ENCODE peak calls at places on chromosomes 2 and 18, in ten cellular contexts. One of them, this sample, is unnamed.

GRCh38 chr2:120957905-120958304 is 222.2 kb downstream of the GLI2 start:
- DNase-seq in activated CD8-positive, alpha-beta memory T cell treated with anti-CD3 and anti-CD28 coated beads, Interleukin-2, amount 50 U/mL, for 48 hours: no peak
- DNase-seq in occipital lobe: no peak
- DNase-seq in progenitor cell of endocrine pancreas: no peak
- DNase-seq in activated gamma-delta T cell: no peak
- DNase-seq in HuH-7: no peak
- DNase-seq in AG09309: no peak
- DNase-seq in NCI-H2081: no peak
- DNase-seq in colonic mucosa: no peak
- DNase-seq in DND-41: no peak
- DNase-seq in this sample: no peak

GRCh38 chr2:161406316-161406715 is 9.8 kb upstream of the TBR1 start:
- DNase-seq in activated CD8-positive, alpha-beta memory T cell treated with anti-CD3 and anti-CD28 coated beads, Interleukin-2, amount 50 U/mL, for 48 hours: no peak
- DNase-seq in occipital lobe: no peak
- DNase-seq in progenitor cell of endocrine pancreas: no peak
- DNase-seq in activated gamma-delta T cell: no peak
- DNase-seq in HuH-7: no peak
- DNase-seq in AG09309: no peak
- DNase-seq in NCI-H2081: no peak
- DNase-seq in colonic mucosa: no peak
- DNase-seq in DND-41: no peak
- DNase-seq in this sample: no peak

GRCh38 chr18:49178736-49179135 is 228.0 kb upstream of the SMAD7 start:
- DNase-seq in activated CD8-positive, alpha-beta memory T cell treated with anti-CD3 and anti-CD28 coated beads, Interleukin-2, amount 50 U/mL, for 48 hours: no peak
- DNase-seq in occipital lobe: no peak
- DNase-seq in progenitor cell of endocrine pancreas: no peak
- DNase-seq in activated gamma-delta T cell: no peak
- DNase-seq in HuH-7: no peak
- DNase-seq in AG09309: no peak
- DNase-seq in NCI-H2081: no peak
- DNase-seq in colonic mucosa: peak
- DNase-seq in DND-41: no peak
- DNase-seq in this sample: no peak

GRCh38 chr2:152428800-152429637 is 94.0 kb downstream of the FMNL2 start:
- DNase-seq in activated CD8-positive, alpha-beta memory T cell treated with anti-CD3 and anti-CD28 coated beads, Interleukin-2, amount 50 U/mL, for 48 hours: no peak
- DNase-seq in occipital lobe: no peak
- DNase-seq in progenitor cell of endocrine pancreas: no peak
- DNase-seq in activated gamma-delta T cell: no peak
- DNase-seq in HuH-7: no peak
- DNase-seq in AG09309: no peak
- DNase-seq in NCI-H2081: no peak
- DNase-seq in colonic mucosa: no peak
- DNase-seq in DND-41: no peak
- DNase-seq in this sample: no peak

GRCh38 chr2:142218471-142218870 is 87.7 kb upstream of the LRP1B start:
- DNase-seq in activated CD8-positive, alpha-beta memory T cell treated with anti-CD3 and anti-CD28 coated beads, Interleukin-2, amount 50 U/mL, for 48 hours: no peak
- DNase-seq in occipital lobe: no peak
- DNase-seq in progenitor cell of endocrine pancreas: no peak
- DNase-seq in activated gamma-delta T cell: no peak
- DNase-seq in HuH-7: no peak
- DNase-seq in AG09309: no peak
- DNase-seq in NCI-H2081: no peak
- DNase-seq in colonic mucosa: no peak
- DNase-seq in DND-41: no peak
- DNase-seq in this sample: no peak

GRCh38 chr2:36819090-36819711 is 122.7 kb downstream of the VIT start:
- DNase-seq in activated CD8-positive, alpha-beta memory T cell treated with anti-CD3 and anti-CD28 coated beads, Interleukin-2, amount 50 U/mL, for 48 hours: no peak
- DNase-seq in occipital lobe: no peak
- DNase-seq in progenitor cell of endocrine pancreas: no peak
- DNase-seq in activated gamma-delta T cell: no peak
- DNase-seq in HuH-7: peak
- DNase-seq in AG09309: no peak
- DNase-seq in NCI-H2081: no peak
- DNase-seq in colonic mucosa: peak
- DNase-seq in DND-41: no peak
- DNase-seq in this sample: no peak

GRCh38 chr2:79734518-79734917 is 221.7 kb downstream of the CTNNA2 start:
- DNase-seq in activated CD8-positive, alpha-beta memory T cell treated with anti-CD3 and anti-CD28 coated beads, Interleukin-2, amount 50 U/mL, for 48 hours: no peak
- DNase-seq in occipital lobe: no peak
- DNase-seq in progenitor cell of endocrine pancreas: no peak
- DNase-seq in activated gamma-delta T cell: no peak
- DNase-seq in HuH-7: no peak
- DNase-seq in AG09309: no peak
- DNase-seq in NCI-H2081: no peak
- DNase-seq in colonic mucosa: no peak
- DNase-seq in DND-41: no peak
- DNase-seq in this sample: no peak

GRCh38 chr2:70460333-70460732 is 93.3 kb downstream of the TGFA start:
- DNase-seq in activated CD8-positive, alpha-beta memory T cell treated with anti-CD3 and anti-CD28 coated beads, Interleukin-2, amount 50 U/mL, for 48 hours: no peak
- DNase-seq in occipital lobe: no peak
- DNase-seq in progenitor cell of endocrine pancreas: no peak
- DNase-seq in activated gamma-delta T cell: no peak
- DNase-seq in HuH-7: no peak
- DNase-seq in AG09309: no peak
- DNase-seq in NCI-H2081: no peak
- DNase-seq in colonic mucosa: no peak
- DNase-seq in DND-41: no peak
- DNase-seq in this sample: no peak

GRCh38 chr2:17059452-17059851 is 393.8 kb upstream of the CYRIA start:
- DNase-seq in activated CD8-positive, alpha-beta memory T cell treated with anti-CD3 and anti-CD28 coated beads, Interleukin-2, amount 50 U/mL, for 48 hours: no peak
- DNase-seq in occipital lobe: no peak
- DNase-seq in progenitor cell of endocrine pancreas: no peak
- DNase-seq in activated gamma-delta T cell: no peak
- DNase-seq in HuH-7: no peak
- DNase-seq in AG09309: no peak
- DNase-seq in NCI-H2081: no peak
- DNase-seq in colonic mucosa: no peak
- DNase-seq in DND-41: no peak
- DNase-seq in this sample: no peak

This sample was measured in posterior vena cava.